ENCODE peak calls at places on chromosomes 4 and X, in seven cellular contexts. Q is body of pancreas, V is substantia nigra, C is RWPE1, E is Right ventricle myocardium superior, B is osteocyte, J is K562. I is an unnamed sample.

GRCh38 chrX:115642895-115643530 is 82.0 kb downstream of the PLS3 start:
- DNase-seq in Q (peak), E (no peak), C (peak), V (no peak), J (peak), B (no peak), I (no peak)

GRCh38 chr4:182574706-182575105 is 331.5 kb downstream of the TENM3 start:
- DNase-seq in E (no peak), Q (no peak), J (no peak), B (no peak), C (no peak), V (no peak), I (no peak)

GRCh38 chr4:41964401-41964800 is 17.2 kb upstream of the DCAF4L1 start:
- DNase-seq in C (no peak), V (no peak), Q (no peak), J (no peak), E (no peak), B (no peak), I (no peak)

GRCh38 chr4:150581611-150582010 is 340 bp upstream of the MAB21L2 start:
- DNase-seq in E (no peak), Q (no peak), C (no peak), B (peak), J (no peak), V (no peak), I (no peak)

GRCh38 chrX:38260231-38260630 is 39.6 kb upstream of the SRPX start:
- DNase-seq in J (peak), C (peak), B (no peak), Q (peak), V (no peak), E (no peak), I (no peak)

GRCh38 chr4:104491396-104491821 is 3.3 kb downstream of the CXXC4 start:
- DNase-seq in V (peak), E (peak), B (no peak), Q (peak), J (peak), C (peak), I (no peak)

GRCh38 chr4:72457158-72457557 is 111.9 kb downstream of the ADAMTS3 start:
- DNase-seq in B (no peak), Q (no peak), C (no peak), J (no peak), E (no peak), V (no peak), I (no peak)

GRCh38 chr4:95095352-95095974 is 337.7 kb downstream of the BMPR1B start:
- DNase-seq in E (no peak), B (no peak), C (peak), V (no peak), Q (no peak), J (peak), I (no peak)

GRCh38 chrX:148574247-148574973 is 74.0 kb downstream of the AFF2 start:
- DNase-seq in E (no peak), V (no peak), Q (no peak), C (no peak), J (no peak), B (no peak), I (no peak)

GRCh38 chr4:1177274-1178141 is 5.1 kb upstream of the SPON2 start:
- DNase-seq in V (no peak), B (peak), J (no peak), C (peak), Q (peak), E (peak), I (peak)

GRCh38 chr4:124722069-124722468 is 9.5 kb upstream of the ANKRD50 start:
- DNase-seq in Q (no peak), C (no peak), E (no peak), B (no peak), V (no peak), J (no peak), I (no peak)

GRCh38 chrX:15854712-15855561 is at the start of gene AP1S2:
- DNase-seq in J (peak), Q (peak), B (peak), C (peak), E (peak), V (peak), I (peak)

GRCh38 chr4:26496207-26496783 is 6.0 kb upstream of the CCKAR start:
- DNase-seq in Q (peak), C (no peak), V (no peak), E (no peak), J (no peak), B (peak), I (no peak)